ENCODE peak calls at places on chromosomes 3 and 15, in four cellular contexts. W is astrocyte, M is fibroblast of lung, H is IMR-90. K is an unnamed sample.

GRCh38 chr15:33114484-33114767 is 80.1 kb downstream of the FMN1 start:
- DNase-seq in H (peak), M (peak), W (peak), K (peak)

GRCh38 chr3:170178631-170179030 is 2.9 kb downstream of the PHC3 start:
- DNase-seq in W (no peak), H (no peak), M (no peak), K (no peak)

GRCh38 chr15:48693474-48693873 is 48.0 kb upstream of the FBN1 start:
- DNase-seq in H (peak), M (peak), W (peak), K (peak)

GRCh38 chr3:87047857-87048256 is 56.9 kb upstream of the VGLL3 start:
- DNase-seq in H (no peak), W (no peak), M (no peak), K (no peak)

GRCh38 chr3:47482411-47482810 is 6.7 kb upstream of the SCAP start:
- DNase-seq in W (no peak), H (no peak), M (no peak), K (no peak)

GRCh38 chr3:66353039-66353438 is 132.2 kb downstream of the SLC25A26 start:
- DNase-seq in M (no peak), W (no peak), H (no peak), K (no peak)

GRCh38 chr3:38536686-38537085 is 40.5 kb downstream of the EXOG start:
- DNase-seq in W (no peak), M (no peak), H (no peak), K (no peak)

GRCh38 chr3:36900474-36901443 is 44.1 kb downstream of the TRANK1 start:
- DNase-seq in H (no peak), M (no peak), W (no peak), K (no peak)

GRCh38 chr15:90211440-90212168 is 10.5 kb downstream of the SEMA4B start:
- DNase-seq in W (peak), M (peak), H (peak), K (peak)

GRCh38 chr3:49903451-49904424 is at the start of gene MST1R:
- DNase-seq in M (no peak), W (no peak), H (no peak), K (peak)

GRCh38 chr3:82261013-82261412 is 499.6 kb upstream of the GBE1 start:
- DNase-seq in M (no peak), H (no peak), W (no peak), K (no peak)

GRCh38 chr15:73994419-73994883 is at the start of gene PML:
- DNase-seq in H (peak), M (peak), W (peak), K (peak)

GRCh38 chr3:64082917-64083587 is 59.8 kb upstream of the PSMD6 start:
- DNase-seq in H (no peak), M (no peak), W (no peak), K (peak)
- H2AFZ ChIP-seq in H (peak), M (no peak), W (no peak), K (no peak)

GRCh38 chr15:67091966-67092677 is 26.7 kb downstream of the SMAD3 start:
- DNase-seq in M (no peak), W (no peak), H (no peak), K (no peak)

GRCh38 chr15:67089218-67090193 is 24.1 kb downstream of the SMAD3 start:
- DNase-seq in H (peak), M (peak), W (no peak), K (peak)

GRCh38 chr15:67090297-67091072 is 25.1 kb downstream of the SMAD3 start:
- DNase-seq in M (no peak), H (no peak), W (no peak), K (peak)

GRCh38 chr15:67092726-67093125 is 27.3 kb downstream of the SMAD3 start:
- DNase-seq in H (no peak), W (no peak), M (no peak), K (no peak)

GRCh38 chr15:67091073-67091965 is 25.9 kb downstream of the SMAD3 start:
- DNase-seq in M (peak), H (peak), W (peak), K (peak)
- H3K4me3 ChIP-seq in M (no peak), H (no peak), W (peak), K (peak)

GRCh38 chr3:180351601-180352000 is 250.4 kb upstream of the TTC14 start:
- DNase-seq in W (no peak), H (no peak), M (no peak), K (no peak)
- H3K27ac ChIP-seq in W (no peak), H (no peak), M (no peak), K (no peak)

DNA sequence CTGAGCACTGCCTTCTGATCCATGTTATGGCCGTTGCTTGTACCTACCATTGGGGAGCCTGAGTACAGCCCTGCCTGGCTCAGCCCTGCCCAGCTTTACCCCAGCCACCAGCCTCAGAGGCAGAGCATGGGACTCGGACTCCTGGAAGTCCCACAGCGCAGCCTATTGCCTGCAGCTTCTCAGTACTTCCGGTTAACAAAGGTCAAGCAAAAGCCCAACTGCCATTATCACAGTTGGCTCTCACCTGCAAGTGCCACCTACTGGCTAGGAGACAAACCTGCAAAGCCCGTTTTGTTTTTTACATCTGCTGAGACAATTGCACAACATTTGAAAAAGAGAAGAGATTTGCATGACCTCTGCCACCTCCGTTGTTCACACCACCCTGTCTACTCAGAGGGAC is 1081.7 kb downstream of the NAALADL2 start:
- DNase-seq in W (no peak), H (no peak), M (no peak), K (no peak)
- H2AFZ ChIP-seq in W (no peak), H (no peak), M (no peak), K (no peak)

DNA sequence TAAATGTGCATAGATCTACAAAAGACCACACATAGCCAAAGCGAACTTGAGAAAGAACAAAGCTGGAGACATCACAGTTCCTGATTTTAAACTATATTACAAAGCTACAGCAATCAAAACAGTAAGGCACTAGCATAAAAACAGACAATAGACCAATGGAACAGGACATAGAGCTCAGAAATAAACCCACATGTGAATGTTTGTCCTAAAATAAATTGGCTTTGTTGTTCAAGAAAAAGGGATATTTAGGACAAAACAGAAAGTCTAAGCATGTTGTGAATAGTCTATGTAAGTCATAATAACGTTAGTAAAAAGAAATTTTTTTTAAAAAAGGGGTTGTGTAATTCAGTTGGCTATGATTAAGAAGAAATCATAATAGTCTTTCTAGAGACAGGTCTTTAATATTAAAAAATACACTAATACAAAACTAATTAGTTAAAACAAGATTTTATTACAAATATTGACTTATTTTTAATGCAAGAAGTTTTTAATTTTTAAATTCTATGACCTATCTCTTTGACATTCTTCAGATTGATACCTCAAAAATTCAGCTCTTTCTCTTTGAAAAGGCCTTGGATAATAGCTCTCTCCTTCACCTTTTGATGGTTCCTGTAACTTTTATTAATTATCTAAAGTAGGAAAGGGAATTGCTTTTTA is 11.6 kb downstream of the TMEM212 start:
- DNase-seq in H (no peak), W (no peak), M (no peak), K (no peak)
- H3K4me3 ChIP-seq in H (no peak), W (no peak), M (no peak), K (no peak)

GRCh38 chr3:31533169-31533870 is 595 bp downstream of the STT3B start:
- DNase-seq in M (peak), H (peak), W (peak), K (peak)

GRCh38 chr3:31532587-31533168 is at the start of gene STT3B:
- DNase-seq in H (peak), M (peak), W (peak), K (peak)

GRCh38 chr3:31539275-31539674 is 6.5 kb downstream of the STT3B start:
- DNase-seq in H (no peak), W (no peak), M (no peak), K (no peak)

GRCh38 chr3:31534036-31534435 is 1.3 kb downstream of the STT3B start:
- DNase-seq in W (peak), H (peak), M (peak), K (peak)

DNA sequence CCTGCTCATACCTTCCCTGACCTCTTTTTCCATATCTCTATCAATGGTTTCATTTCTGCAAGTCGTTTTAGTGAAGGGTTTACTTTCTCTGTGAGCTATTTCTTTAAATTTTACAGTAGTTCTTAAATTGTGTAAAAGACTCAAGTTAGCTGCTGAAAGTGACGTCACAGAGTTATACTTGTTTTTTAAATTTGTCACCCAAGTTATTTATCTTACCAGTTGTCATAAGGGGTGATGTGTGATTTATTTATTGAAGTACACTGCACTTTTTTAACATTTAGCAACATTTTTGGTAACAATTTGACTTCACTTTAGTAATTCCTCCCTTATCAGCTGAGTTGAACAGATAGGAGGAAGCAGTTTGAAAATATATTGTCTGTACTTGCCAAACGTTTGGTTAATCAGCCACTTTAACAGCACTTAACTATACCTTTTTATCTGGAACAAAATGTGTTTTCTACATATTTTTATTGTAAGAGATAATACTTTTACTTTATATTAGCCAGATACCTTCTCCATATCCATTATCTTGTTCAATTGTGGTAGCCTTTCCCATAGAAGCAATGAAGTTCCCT is 3.8 kb downstream of the STT3B start:
- DNase-seq in H (no peak), M (no peak), W (no peak), K (no peak)
- H3K27ac ChIP-seq in H (no peak), M (no peak), W (no peak), K (no peak)

GRCh38 chr15:72800819-72801481 is 17.4 kb upstream of the ADPGK start:
- DNase-seq in M (peak), W (no peak), H (peak), K (peak)

GRCh38 chr15:72797338-72797689 is 13.8 kb upstream of the ADPGK start:
- DNase-seq in W (no peak), M (no peak), H (no peak), K (no peak)

GRCh38 chr15:72797834-72798233 is 14.3 kb upstream of the ADPGK start:
- DNase-seq in M (no peak), H (no peak), W (no peak), K (no peak)

GRCh38 chr15:72796210-72796514 is 12.6 kb upstream of the ADPGK start:
- DNase-seq in H (no peak), M (peak), W (peak), K (no peak)

GRCh38 chr15:72796515-72797337 is 13.2 kb upstream of the ADPGK start:
- DNase-seq in H (peak), M (peak), W (no peak), K (peak)
- H2AFZ ChIP-seq in H (peak), M (peak), W (peak), K (peak)

GRCh38 chr15:92655178-92655995 is at the start of gene FAM174B:
- DNase-seq in M (peak), W (peak), H (no peak), K (peak)

GRCh38 chr15:92653836-92654524 is 1.6 kb downstream of the FAM174B start:
- DNase-seq in H (no peak), W (no peak), M (peak), K (no peak)

GRCh38 chr15:92654662-92655061 is 913 bp downstream of the FAM174B start:
- DNase-seq in W (no peak), H (no peak), M (no peak), K (no peak)

GRCh38 chr15:92657486-92657885 is 1.9 kb upstream of the FAM174B start:
- DNase-seq in M (no peak), W (no peak), H (no peak), K (no peak)

DNA sequence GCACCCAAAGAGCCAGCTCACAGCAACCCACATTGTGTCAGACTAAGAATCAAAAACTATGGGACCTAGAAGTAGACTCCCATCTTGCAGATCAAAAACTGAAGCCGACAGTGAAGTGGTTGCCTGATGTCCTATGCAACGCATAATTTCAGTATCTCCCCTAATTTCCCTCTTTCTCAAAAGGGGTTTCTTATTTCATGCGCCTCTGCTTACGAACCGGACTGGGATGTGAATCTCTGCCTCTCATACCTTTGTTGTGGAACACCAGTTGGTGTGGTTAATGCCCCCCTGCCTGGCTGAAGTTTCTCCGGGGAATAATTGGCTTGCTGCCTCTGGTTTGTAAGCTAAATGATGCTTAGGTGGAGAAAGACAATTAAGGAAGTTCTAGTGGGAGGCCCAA is 514 bp upstream of the FAM174B start:
- DNase-seq in M (no peak), W (no peak), H (no peak), K (peak)
- H3K4me3 ChIP-seq in M (no peak), W (peak), H (no peak), K (no peak)

K was measured in osteoblast.